ENCODE peak calls at places on chromosomes 11 and 22, in five cellular contexts. X is omental fat pad, Q is neural crest cell, G is GM12865, P is prostate gland. J is an unnamed sample.

GRCh38 chr11:1199689-1200610 is 22.9 kb upstream of the MUC5B start:
- DNase-seq in X (no peak), Q (no peak), G (no peak), P (peak), J (no peak)

GRCh38 chr11:17972987-17973386 is 39.9 kb downstream of the SERGEF start:
- DNase-seq in X (no peak), Q (peak), G (peak), P (peak), J (no peak)

GRCh38 chr11:117585631-117586030 is 211.4 kb downstream of the DSCAML1 start:
- DNase-seq in X (no peak), Q (no peak), G (no peak), P (no peak), J (no peak)

GRCh38 chr11:35357893-35358292 is 61.5 kb downstream of the SLC1A2 start:
- DNase-seq in X (no peak), Q (no peak), G (no peak), P (no peak), J (no peak)

GRCh38 chr11:65590240-65590738 is 5.3 kb downstream of the KCNK7 start:
- DNase-seq in X (no peak), Q (no peak), G (no peak), P (no peak), J (no peak)

GRCh38 chr11:74272276-74272675 is 39.2 kb downstream of the P4HA3 start:
- DNase-seq in X (no peak), Q (no peak), G (no peak), P (no peak), J (no peak)

GRCh38 chr11:11491589-11491988 is 130.2 kb downstream of the GALNT18 start:
- DNase-seq in X (no peak), Q (no peak), G (no peak), P (no peak), J (no peak)

GRCh38 chr11:86942212-86942611 is 13.0 kb downstream of the FZD4 start:
- DNase-seq in X (no peak), Q (no peak), G (no peak), P (no peak), J (no peak)

GRCh38 chr22:33756508-33756949 is 163.7 kb downstream of the LARGE1 start:
- DNase-seq in X (no peak), Q (no peak), G (peak), P (no peak), J (no peak)

GRCh38 chr11:105148241-105148640 is 8.7 kb upstream of the CARD18 start:
- DNase-seq in X (no peak), Q (no peak), G (no peak), P (no peak), J (no peak)

GRCh38 chr11:120391297-120391696 is 55.1 kb downstream of the ARHGEF12 start:
- DNase-seq in X (no peak), Q (peak), G (no peak), P (no peak), J (no peak)

GRCh38 chr22:22080270-22080669 is 97.7 kb upstream of the TOP3B start:
- DNase-seq in X (no peak), Q (no peak), G (no peak), P (no peak), J (no peak)

GRCh38 chr11:78149646-78150045 is 10.2 kb upstream of the ALG8 start:
- DNase-seq in X (no peak), Q (no peak), G (no peak), P (no peak), J (no peak)

GRCh38 chr22:31393890-31394289 is 5.5 kb upstream of the DRG1 start:
- DNase-seq in X (no peak), Q (no peak), G (no peak), P (no peak), J (no peak)

GRCh38 chr22:31400023-31400397 is 606 bp downstream of the DRG1 start:
- DNase-seq in X (no peak), Q (no peak), G (peak), P (no peak), J (no peak)

GRCh38 chr22:31394326-31394725 is 5.1 kb upstream of the DRG1 start:
- DNase-seq in X (no peak), Q (no peak), G (no peak), P (no peak), J (no peak)

GRCh38 chr22:31399211-31400022 is at the start of gene DRG1:
- DNase-seq in X (peak), Q (peak), G (peak), P (peak), J (peak)
- TF ChIP-seq CTCF in X (no peak), Q (no peak), G (no peak), P (peak), J (no peak)

GRCh38 chr11:126920833-126921232 is 79.7 kb downstream of the KIRREL3 start:
- DNase-seq in X (no peak), Q (no peak), G (no peak), P (no peak), J (no peak)
- TF ChIP-seq CTCF in X (no peak), Q (no peak), G (no peak), P (no peak), J (no peak)

GRCh38 chr11:44785856-44786606 is 59.3 kb downstream of the TSPAN18 start:
- DNase-seq in X (no peak), Q (no peak), G (no peak), P (no peak), J (no peak)
- TF ChIP-seq CTCF in X (no peak), Q (peak), G (peak), P (no peak), J (no peak)

GRCh38 chr22:31588970-31589675 is 72.9 kb downstream of the PISD start:
- DNase-seq in X (no peak), Q (no peak), G (no peak), P (no peak), J (no peak)
- TF ChIP-seq CTCF in X (no peak), Q (no peak), G (no peak), P (no peak), J (no peak)

GRCh38 chr11:128653828-128654231 is 40.0 kb upstream of the FLI1 start:
- DNase-seq in X (no peak), Q (no peak), G (no peak), P (peak), J (no peak)
- TF ChIP-seq CTCF in X (no peak), Q (no peak), G (no peak), P (no peak), J (no peak)

GRCh38 chr22:31446208-31446607 is 43.4 kb downstream of the EIF4ENIF1 start:
- DNase-seq in X (no peak), Q (no peak), G (peak), P (no peak), J (no peak)

GRCh38 chr22:31446767-31447166 is 42.9 kb downstream of the EIF4ENIF1 start:
- DNase-seq in X (no peak), Q (no peak), G (no peak), P (no peak), J (no peak)

GRCh38 chr22:31445642-31446041 is 44.0 kb downstream of the EIF4ENIF1 start:
- DNase-seq in X (no peak), Q (no peak), G (no peak), P (no peak), J (no peak)

GRCh38 chr22:31448382-31448781 is 41.3 kb downstream of the EIF4ENIF1 start:
- DNase-seq in X (no peak), Q (no peak), G (no peak), P (no peak), J (no peak)

GRCh38 chr22:31447337-31447736 is 42.3 kb downstream of the EIF4ENIF1 start:
- DNase-seq in X (no peak), Q (no peak), G (no peak), P (no peak), J (no peak)
- TF ChIP-seq CTCF in X (no peak), Q (no peak), G (no peak), P (no peak), J (no peak)

GRCh38 chr11:115527534-115528125 is 23.4 kb upstream of the CADM1 start:
- DNase-seq in X (no peak), Q (no peak), G (no peak), P (peak), J (no peak)

GRCh38 chr11:115535781-115536180 is 31.6 kb upstream of the CADM1 start:
- DNase-seq in X (no peak), Q (no peak), G (no peak), P (no peak), J (no peak)

GRCh38 chr11:115525600-115526006 is 21.4 kb upstream of the CADM1 start:
- DNase-seq in X (no peak), Q (no peak), G (no peak), P (no peak), J (no peak)

GRCh38 chr11:115528217-115528616 is 24.0 kb upstream of the CADM1 start:
- DNase-seq in X (no peak), Q (no peak), G (no peak), P (no peak), J (no peak)

DNA sequence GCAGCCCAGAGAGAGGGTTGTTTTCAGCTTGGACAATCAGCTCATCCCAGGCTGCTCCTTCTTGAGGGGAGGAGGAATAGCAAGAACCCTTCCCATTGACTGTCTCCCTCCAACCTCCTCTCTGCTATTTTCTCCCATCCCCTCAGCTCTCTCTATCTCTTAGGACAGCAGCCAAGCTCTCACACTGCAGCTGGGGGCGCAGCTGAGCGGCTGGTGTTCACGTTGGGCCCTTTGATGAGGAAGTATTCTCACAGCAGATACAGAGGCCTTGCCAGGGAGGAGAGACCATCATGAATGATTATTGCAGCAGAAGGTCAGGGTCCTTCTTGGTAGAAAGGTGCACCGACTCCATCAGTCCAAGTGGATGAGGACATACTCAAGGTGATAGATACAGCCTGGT is 26.5 kb upstream of the CADM1 start:
- DNase-seq in X (no peak), Q (no peak), G (peak), P (no peak), J (no peak)
- TF ChIP-seq CTCF in X (no peak), Q (no peak), G (peak), P (no peak), J (no peak)

GRCh38 chr11:125763483-125763882 is 15.1 kb downstream of the PATE2 start:
- DNase-seq in X (no peak), Q (no peak), G (no peak), P (no peak), J (no peak)
- TF ChIP-seq CTCF in X (no peak), Q (no peak), G (no peak), P (no peak), J (no peak)